ENCODE peak calls at places on chromosomes 6 and 20, in five cellular contexts. B, N, F, D and C are unnamed samples.

GRCh38 chr6:20160541-20161283 is 51.6 kb downstream of the MBOAT1 start:
- DNase-seq in D (no peak), F (no peak), N (no peak), B (no peak), C (no peak)

GRCh38 chr6:20056350-20056992 is 155.8 kb downstream of the MBOAT1 start:
- DNase-seq in B (peak), D (peak), F (no peak), N (peak), C (peak)

GRCh38 chr6:81759782-81760181 is 7.3 kb upstream of the TENT5A start:
- DNase-seq in N (no peak), F (no peak), D (peak), B (peak), C (no peak)

GRCh38 chr20:17857639-17858449 is 110.8 kb downstream of the SNX5 start:
- DNase-seq in N (no peak), F (no peak), B (no peak), D (no peak), C (no peak)

GRCh38 chr20:37934634-37935010 is 31.7 kb downstream of the VSTM2L start:
- DNase-seq in N (no peak), B (no peak), F (no peak), D (no peak), C (no peak)

GRCh38 chr6:70371454-70372105 is 41.7 kb upstream of the FAM135A start:
- DNase-seq in B (peak), D (peak), N (peak), F (no peak), C (peak)

GRCh38 chr6:34475167-34476047 is 9.5 kb downstream of the PACSIN1 start:
- DNase-seq in B (no peak), F (no peak), N (no peak), D (peak), C (no peak)

GRCh38 chr6:82331031-82331773 is 32.4 kb upstream of the TPBG start:
- DNase-seq in B (no peak), D (peak), F (no peak), N (peak), C (peak)

GRCh38 chr6:118495639-118496296 is 52.3 kb upstream of the PLN start:
- DNase-seq in F (no peak), N (peak), D (peak), B (no peak), C (no peak)

GRCh38 chr6:43505718-43506117 is 4.4 kb downstream of the LRRC73 start:
- DNase-seq in B (no peak), N (no peak), D (no peak), F (no peak), C (no peak)

GRCh38 chr20:13581451-13581850 is 57.3 kb downstream of the TASP1 start:
- DNase-seq in F (no peak), N (no peak), D (peak), B (no peak), C (no peak)

GRCh38 chr6:143034689-143035334 is 25.9 kb upstream of the AIG1 start:
- DNase-seq in N (no peak), F (no peak), D (no peak), B (peak), C (no peak)

GRCh38 chr6:119476024-119476423 is 126.5 kb upstream of the MAN1A1 start:
- DNase-seq in B (no peak), N (no peak), D (no peak), F (peak), C (no peak)

GRCh38 chr6:140462495-140463311 is 1088.3 kb upstream of the CITED2 start:
- DNase-seq in F (no peak), N (peak), D (peak), B (peak), C (peak)

GRCh38 chr6:169263836-169264608 is 10.4 kb upstream of the THBS2 start:
- DNase-seq in D (no peak), F (no peak), B (no peak), N (peak), C (peak)

GRCh38 chr6:26223677-26224546 is 136.7 kb downstream of the HFE start:
- DNase-seq in F (peak), N (peak), B (peak), D (peak), C (peak)